ENCODE peak calls at places on chromosomes 13 and 19, in nine cellular contexts. K, J, Z, V, N, A, F, D and C are unnamed samples.

GRCh38 chr13:106381083-106381482 is 154.4 kb downstream of the EFNB2 start:
- DNase-seq in V (no peak), K (no peak), Z (no peak), F (no peak), A (no peak), N (no peak), J (no peak), D (no peak), C (no peak)

GRCh38 chr13:88623150-88623549 is 952.0 kb downstream of the SLITRK5 start:
- DNase-seq in N (no peak), Z (no peak), A (no peak), V (no peak), K (no peak), J (no peak), D (no peak), F (no peak), C (no peak)

GRCh38 chr19:51323481-51323891 is 12.0 kb downstream of the IGLON5 start:
- DNase-seq in D (no peak), F (no peak), K (no peak), Z (no peak), V (no peak), A (no peak), N (no peak), J (no peak), C (no peak)

GRCh38 chr13:100196380-100196779 is 107.5 kb downstream of the PCCA start:
- DNase-seq in V (no peak), A (no peak), K (no peak), Z (no peak), N (no peak), J (no peak), F (no peak), D (no peak), C (no peak)

GRCh38 chr19:31338069-31338767 is 11.0 kb downstream of the TSHZ3 start:
- DNase-seq in K (peak), J (no peak), N (peak), Z (no peak), D (no peak), F (no peak), V (no peak), A (no peak), C (peak)

GRCh38 chr13:97133955-97134354 is 88.2 kb upstream of the MBNL2 start:
- DNase-seq in A (no peak), N (no peak), F (peak), Z (no peak), D (peak), K (no peak), V (no peak), J (no peak), C (peak)

GRCh38 chr19:54063350-54064078 is at the start of gene VSTM1:
- DNase-seq in F (no peak), Z (no peak), J (no peak), N (no peak), K (no peak), V (no peak), D (no peak), A (no peak), C (no peak)

GRCh38 chr19:52716578-52716977 is 18.3 kb downstream of the ZNF611 start:
- DNase-seq in D (no peak), K (no peak), J (no peak), N (no peak), A (no peak), F (no peak), Z (no peak), V (no peak), C (no peak)